ENCODE peak calls at places on chromosomes 6 and 20, in nine cellular contexts. C is lower lobe of right lung; A is activated CD8-positive, alpha-beta T cell treated with anti-CD3 and anti-CD28 coated beads, Interleukin-2, amount 10 ng/mL, durations not matched to agents 7 days and 5 days; I is stimulated activated naive CD8-positive, alpha-beta T cell treated with anti-CD3 and anti-CD28 coated beads, Interleukin-15, amount 100 ng/mL, for 72 hours; K is PC-3; Q is upper lobe of right lung; L is left lobe of liver; S is left lung; J is sciatic nerve. M is an unnamed sample.

GRCh38 chr6:83292900-83293843 is 100.0 kb downstream of the RWDD2A start:
- ATAC-seq in L (no peak), K (no peak), A (no peak), S (no peak), Q (no peak), J (no peak), C (no peak), I (peak; percentile 95), M (no peak)

GRCh38 chr6:145155873-145156782 is 579.2 kb downstream of the EPM2A start:
- ATAC-seq in C (peak; percentile 64), K (peak; percentile 74), L (no peak), I (no peak), Q (peak; percentile 79), J (no peak), S (no peak), A (no peak), M (no peak)

GRCh38 chr20:49622243-49622642 is 54.3 kb upstream of the PTGIS start:
- ATAC-seq in A (no peak), Q (no peak), K (no peak), C (no peak), I (no peak), J (no peak), L (no peak), S (no peak), M (no peak)

GRCh38 chr6:33718713-33719112 is 7.2 kb upstream of the UQCC2 start:
- ATAC-seq in A (no peak), K (no peak), L (no peak), Q (no peak), J (no peak), S (no peak), I (peak; percentile 40), C (no peak), M (no peak)

GRCh38 chr20:6942266-6942665 is 174.8 kb downstream of the BMP2 start:
- ATAC-seq in J (no peak), I (no peak), A (no peak), Q (no peak), C (no peak), L (no peak), S (no peak), K (no peak), M (no peak)

GRCh38 chr20:48620112-48620485 is 207.7 kb downstream of the PREX1 start:
- ATAC-seq in S (no peak), Q (no peak), C (peak; percentile 4), L (peak; percentile 1), A (no peak), K (peak; percentile 25), I (no peak), J (no peak), M (peak; percentile 4)

GRCh38 chr6:128216917-128217316 is 303.5 kb downstream of the PTPRK start:
- ATAC-seq in Q (no peak), C (no peak), S (no peak), J (no peak), K (no peak), A (no peak), I (no peak), L (no peak), M (no peak)

GRCh38 chr6:17673543-17674254 is 33.0 kb downstream of the NUP153 start:
- ATAC-seq in K (no peak), J (no peak), I (peak; percentile 96), A (peak; percentile 76), L (no peak), C (no peak), Q (no peak), S (no peak), M (no peak)

GRCh38 chr20:48621256-48622078 is 206.3 kb downstream of the PREX1 start:
- ATAC-seq in A (peak; percentile 24), Q (no peak), S (no peak), K (peak; percentile 79), C (peak; percentile 9), L (no peak), J (no peak), I (peak; percentile 25), M (no peak)

GRCh38 chr6:7106215-7106751 is 1.5 kb upstream of the RREB1 start:
- ATAC-seq in A (no peak), L (no peak), C (no peak), J (peak; percentile 3), K (no peak), I (no peak), Q (no peak), S (no peak), M (no peak)

GRCh38 chr6:11744753-11745152 is 33.9 kb downstream of the ADTRP start:
- ATAC-seq in S (peak; percentile 81), J (peak; percentile 97), K (no peak), A (no peak), I (no peak), L (peak; percentile 43), C (peak; percentile 88), Q (peak; percentile 86), M (peak; percentile 92)

GRCh38 chr20:13900506-13900905 is 89.9 kb downstream of the SEL1L2 start:
- ATAC-seq in J (no peak), K (no peak), Q (no peak), L (no peak), C (no peak), A (no peak), I (no peak), S (no peak), M (no peak)

GRCh38 chr6:149334682-149335160 is 17.2 kb downstream of the TAB2 start:
- ATAC-seq in Q (no peak), A (no peak), K (peak; percentile 70), L (no peak), C (no peak), I (peak; percentile 7), S (peak; percentile 37), J (no peak), M (peak; percentile 67)

GRCh38 chr6:50929323-50929722 is 110.7 kb downstream of the TFAP2B start:
- ATAC-seq in L (no peak), J (no peak), A (no peak), S (no peak), K (no peak), I (no peak), C (no peak), Q (no peak), M (no peak)

GRCh38 chr6:41638801-41639555 is 710 bp downstream of the MDFI start:
- ATAC-seq in C (peak; percentile 10), I (no peak), Q (peak; percentile 4), K (no peak), S (peak; percentile 25), J (peak; percentile 74), A (no peak), L (peak; percentile 26), M (no peak)

GRCh38 chr6:112237066-112237465 is 17.3 kb downstream of the LAMA4 start:
- ATAC-seq in A (no peak), J (peak; percentile 59), L (no peak), C (no peak), K (no peak), I (no peak), S (no peak), Q (no peak), M (peak; percentile 48)

GRCh38 chr6:34067814-34068213 is 78.1 kb downstream of the GRM4 start:
- ATAC-seq in I (no peak), C (no peak), J (no peak), Q (no peak), A (no peak), S (no peak), L (peak; percentile 31), K (peak; percentile 33), M (no peak)

GRCh38 chr6:2854394-2854982 is 12.8 kb upstream of the SERPINB1 start:
- ATAC-seq in J (peak; percentile 63), C (peak; percentile 60), L (peak; percentile 46), I (no peak), S (peak; percentile 41), K (peak; percentile 12), Q (peak; percentile 71), A (no peak), M (peak; percentile 20)

GRCh38 chr6:77089776-77090175 is 373.5 kb downstream of the HTR1B start:
- ATAC-seq in S (no peak), J (no peak), K (no peak), A (no peak), L (no peak), Q (no peak), I (no peak), C (no peak), M (no peak)

GRCh38 chr20:55052464-55052863 is 577.1 kb downstream of the DOK5 start:
- ATAC-seq in K (no peak), I (no peak), A (no peak), L (no peak), S (no peak), Q (no peak), J (no peak), C (no peak), M (no peak)

GRCh38 chr20:63456429-63457284 is 15.8 kb downstream of the KCNQ2 start:
- ATAC-seq in S (no peak), L (no peak), K (no peak), I (no peak), Q (no peak), J (no peak), C (no peak), A (no peak), M (peak; percentile 60)

GRCh38 chr20:43870484-43870883 is 44.2 kb upstream of the TOX2 start:
- ATAC-seq in Q (no peak), L (peak; percentile 52), S (no peak), I (no peak), A (no peak), C (no peak), J (no peak), K (no peak), M (no peak)

GRCh38 chr6:4794140-4794707 is 18.0 kb downstream of the CDYL start:
- ATAC-seq in C (no peak), Q (peak; percentile 48), J (peak; percentile 45), K (no peak), A (no peak), S (peak; percentile 68), L (peak; percentile 40), I (no peak), M (no peak)

GRCh38 chr6:30752164-30752927 is 8.0 kb upstream of the IER3 start:
- ATAC-seq in Q (peak; percentile 91), L (peak; percentile 16), J (peak; percentile 95), A (no peak), K (peak; percentile 69), S (peak; percentile 88), I (no peak), C (peak; percentile 93), M (peak; percentile 95)

GRCh38 chr6:99951016-99951805 is 42.8 kb downstream of the MCHR2 start:
- ATAC-seq in L (no peak), C (no peak), I (no peak), S (no peak), Q (no peak), A (no peak), K (no peak), J (no peak), M (no peak)

M was measured in gastroesophageal sphincter.